ENCODE peak calls at places on chromosomes 7 and 10, in eight cellular contexts. X, R, Y, O, J, N, T and Q are unnamed samples.

GRCh38 chr7:67406941-67407340 is 410.3 kb downstream of the TYW1 start:
- DNase-seq in R (no peak), Y (no peak), N (no peak), J (no peak), X (no peak), T (no peak), O (no peak), Q (no peak)

GRCh38 chr7:103651978-103652377 is 206.0 kb upstream of the SLC26A5 start:
- DNase-seq in T (peak; percentile 15), R (no peak), N (no peak), X (no peak), J (no peak), Y (no peak), O (no peak), Q (no peak)

GRCh38 chr7:791481-791880 is 40.8 kb upstream of the SUN1 start:
- DNase-seq in J (no peak), O (no peak), X (no peak), T (no peak), R (no peak), Y (no peak), N (no peak), Q (no peak)

GRCh38 chr10:93462371-93462770 is 19.8 kb downstream of the MYOF start:
- DNase-seq in T (no peak), Y (no peak), N (no peak), X (no peak), O (no peak), J (no peak), R (no peak), Q (no peak)

GRCh38 chr7:45098983-45099839 is 10.4 kb upstream of the NACAD start:
- DNase-seq in R (no peak), X (no peak), N (no peak), J (no peak), Y (no peak), O (no peak), T (peak; percentile 32), Q (no peak)

GRCh38 chr7:70614237-70614984 is 517.5 kb upstream of the GALNT17 start:
- DNase-seq in R (peak; percentile 81), N (peak; percentile 53), Y (no peak), T (peak; percentile 47), O (no peak), J (no peak), X (no peak), Q (no peak)

GRCh38 chr7:28002638-28003037 is 178.0 kb downstream of the JAZF1 start:
- DNase-seq in R (no peak), N (peak; percentile 3), J (no peak), O (no peak), T (peak; percentile 55), X (no peak), Y (no peak), Q (no peak)

GRCh38 chr10:5376450-5376849 is 11.7 kb downstream of the UCN3 start:
- DNase-seq in R (no peak), Y (no peak), T (no peak), O (no peak), J (no peak), X (no peak), N (no peak), Q (no peak)

GRCh38 chr7:87874066-87874465 is 2.1 kb downstream of the SLC25A40 start:
- DNase-seq in X (no peak), T (no peak), N (no peak), Y (no peak), O (peak; percentile 15), J (no peak), R (no peak), Q (no peak)

GRCh38 chr7:114889646-114890285 is 32.1 kb upstream of the MDFIC start:
- DNase-seq in X (no peak), Y (no peak), T (peak; percentile 5), J (no peak), R (no peak), O (peak; percentile 72), N (peak; percentile 91), Q (no peak)

GRCh38 chr7:144834516-144835165 is 1.2 kb downstream of the TPK1 start:
- DNase-seq in T (peak; percentile 21), X (no peak), Y (peak; percentile 37), R (no peak), N (no peak), J (no peak), O (peak; percentile 68), Q (no peak)

GRCh38 chr10:114687459-114687858 is 29.4 kb upstream of the ABLIM1 start:
- DNase-seq in T (no peak), X (no peak), N (peak; percentile 25), J (no peak), Y (no peak), R (no peak), O (no peak), Q (no peak)

GRCh38 chr10:81248846-81249245 is 626.1 kb upstream of the NRG3 start:
- DNase-seq in T (no peak), N (no peak), X (no peak), R (no peak), J (no peak), Y (no peak), O (no peak), Q (no peak)

GRCh38 chr7:50717186-50717585 is 65.5 kb downstream of the GRB10 start:
- DNase-seq in N (no peak), O (no peak), R (no peak), Y (no peak), X (no peak), T (no peak), J (no peak), Q (no peak)
- H3K4me1 ChIP-seq in N (peaks cover 7% of the 10 kb centered on the region), O (no peaks in the 10 kb centered on the region), R (peaks cover 6% of the 10 kb centered on the region), Y (no peaks in the 10 kb centered on the region), X (no peaks in the 10 kb centered on the region), T (peaks cover 15% of the 10 kb centered on the region), J (peaks cover 8% of the 10 kb centered on the region), Q (no peaks in the 10 kb centered on the region)

GRCh38 chr7:29496355-29497020 is 67.1 kb upstream of the PRR15 start:
- DNase-seq in R (no peak), Y (no peak), J (no peak), N (no peak), O (no peak), X (no peak), T (no peak), Q (no peak)

GRCh38 chr7:29495618-29496017 is 68.0 kb upstream of the PRR15 start:
- DNase-seq in X (no peak), R (no peak), T (peak; percentile 67), N (no peak), O (no peak), J (no peak), Y (no peak), Q (no peak)

GRCh38 chr7:29499932-29500331 is 63.7 kb upstream of the PRR15 start:
- DNase-seq in N (no peak), Y (no peak), X (no peak), J (no peak), R (no peak), O (no peak), T (no peak), Q (no peak)

GRCh38 chr7:29502133-29502532 is 61.5 kb upstream of the PRR15 start:
- DNase-seq in R (no peak), J (no peak), X (no peak), O (no peak), Y (no peak), N (no peak), T (no peak), Q (no peak)

GRCh38 chr7:29500719-29501118 is 62.9 kb upstream of the PRR15 start:
- DNase-seq in X (no peak), T (no peak), J (no peak), O (no peak), Y (no peak), R (no peak), N (no peak), Q (no peak)
- H3K4me1 ChIP-seq in X (no peaks in the 10 kb centered on the region), T (peaks cover 16% of the 10 kb centered on the region), J (no peaks in the 10 kb centered on the region), O (no peaks in the 10 kb centered on the region), Y (no peaks in the 10 kb centered on the region), R (no peaks in the 10 kb centered on the region), N (no peaks in the 10 kb centered on the region), Q (no peaks in the 10 kb centered on the region)

GRCh38 chr10:124705021-124705740 is 39.0 kb downstream of the FAM53B start:
- DNase-seq in Y (peak; percentile 56), O (peak; percentile 67), T (no peak), X (no peak), R (peak; percentile 68), J (no peak), N (no peak), Q (no peak)
- H3K4me1 ChIP-seq in Y (peaks cover 84% of the 10 kb centered on the region), O (peaks cover 100% of the 10 kb centered on the region), T (peaks cover 8% of the 10 kb centered on the region), X (peaks cover 99% of the 10 kb centered on the region), R (peaks cover 97% of the 10 kb centered on the region), J (peaks cover 100% of the 10 kb centered on the region), N (peaks cover 19% of the 10 kb centered on the region), Q (peaks cover 99% of the 10 kb centered on the region)

DNA sequence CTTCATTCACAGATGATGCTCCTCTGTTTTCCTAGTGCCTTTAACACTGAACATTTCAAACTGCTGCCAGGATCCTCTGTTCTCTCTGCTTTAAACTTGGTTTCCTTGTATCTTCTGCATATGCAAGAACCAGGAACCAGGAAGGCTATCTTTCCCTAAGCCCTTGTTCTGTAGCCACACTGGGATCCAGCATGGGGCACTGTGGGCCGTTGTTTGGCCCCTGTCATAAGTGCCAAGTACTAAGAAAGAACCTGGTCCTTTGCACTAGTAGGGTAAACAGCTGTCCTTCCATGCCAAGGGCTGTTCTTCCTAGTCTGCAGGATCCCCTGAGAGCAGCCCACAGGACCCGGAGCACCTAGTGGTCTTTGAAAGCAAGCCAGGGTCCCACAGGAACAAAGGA is 49.0 kb upstream of the TRIM8 start:
- DNase-seq in N (no peak), Y (no peak), R (no peak), J (no peak), T (no peak), X (no peak), O (no peak), Q (no peak)
- H3K4me1 ChIP-seq in N (peaks cover 11% of the 10 kb centered on the region), Y (no peaks in the 10 kb centered on the region), R (peaks cover 17% of the 10 kb centered on the region), J (peaks cover 8% of the 10 kb centered on the region), T (peaks cover 8% of the 10 kb centered on the region), X (no peaks in the 10 kb centered on the region), O (no peaks in the 10 kb centered on the region), Q (no peaks in the 10 kb centered on the region)

GRCh38 chr7:42090056-42090455 is 147.0 kb downstream of the GLI3 start:
- DNase-seq in Y (no peak), J (no peak), O (no peak), X (no peak), R (no peak), N (no peak), T (no peak), Q (no peak)

GRCh38 chr7:42090806-42091205 is 146.2 kb downstream of the GLI3 start:
- DNase-seq in N (no peak), R (no peak), Y (no peak), O (no peak), T (peak; percentile 39), J (peak; percentile 34), X (no peak), Q (no peak)

GRCh38 chr7:42084263-42084662 is 152.7 kb downstream of the GLI3 start:
- DNase-seq in N (no peak), T (no peak), X (no peak), R (no peak), O (no peak), Y (no peak), J (peak; percentile 64), Q (no peak)

GRCh38 chr7:42085531-42085930 is 151.5 kb downstream of the GLI3 start:
- DNase-seq in Y (no peak), T (no peak), O (no peak), J (peak; percentile 85), N (no peak), X (no peak), R (no peak), Q (no peak)

DNA sequence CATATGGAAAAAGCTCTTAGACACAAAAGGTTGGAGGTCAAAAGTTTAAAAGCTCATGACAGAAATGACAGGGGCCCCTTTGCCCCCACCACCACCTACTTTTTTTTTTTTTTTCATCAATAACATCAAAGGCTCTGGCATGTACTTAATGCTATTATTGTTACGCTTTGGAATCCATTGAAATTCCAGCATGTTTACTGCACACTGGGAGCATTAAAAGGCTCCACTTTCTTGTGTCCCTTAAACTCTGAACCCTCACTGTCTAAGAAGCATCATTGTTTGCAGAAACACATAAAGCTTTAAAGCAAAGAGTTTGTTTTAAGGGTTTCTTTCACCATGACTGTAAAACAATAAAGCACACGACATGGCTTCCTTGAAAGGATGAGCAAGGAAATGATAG is 149.4 kb downstream of the GLI3 start:
- DNase-seq in J (no peak), X (no peak), Y (no peak), R (no peak), N (no peak), O (no peak), T (no peak), Q (no peak)
- H3K4me1 ChIP-seq in J (peaks cover 35% of the 10 kb centered on the region), X (no peaks in the 10 kb centered on the region), Y (no peaks in the 10 kb centered on the region), R (no peaks in the 10 kb centered on the region), N (peaks cover 19% of the 10 kb centered on the region), O (no peaks in the 10 kb centered on the region), T (peaks cover 26% of the 10 kb centered on the region), Q (no peaks in the 10 kb centered on the region)